ENCODE peak calls at places on chromosomes 1 and 21, in nine cellular contexts. H is fibroblast of lung, S is left ventricle myocardium inferior, A is AG04450, Y is pancreas, N is HCT116, I is colonic mucosa, T is heart left ventricle, P is ascending aorta. J is an unnamed sample.

GRCh38 chr1:205528446-205528886 is 24.0 kb downstream of the CDK18 start:
- DNase-seq in A (no peak), P (no peak), S (no peak), N (no peak), Y (no peak), T (no peak), I (no peak), H (no peak), J (no peak)

GRCh38 chr1:152566681-152567080 is at the start of gene LCE3E:
- DNase-seq in Y (no peak), S (no peak), T (no peak), N (no peak), P (no peak), A (no peak), H (no peak), I (no peak), J (no peak)

GRCh38 chr1:212119397-212119837 is 83.9 kb downstream of the DTL start:
- DNase-seq in T (peak; percentile 83), S (peak; percentile 62), H (no peak), A (no peak), N (no peak), I (no peak), Y (no peak), P (no peak), J (no peak)

GRCh38 chr1:14625587-14626447 is 27.3 kb downstream of the KAZN start:
- DNase-seq in Y (no peak), S (no peak), T (no peak), P (no peak), N (no peak), H (no peak), I (no peak), A (no peak), J (no peak)

GRCh38 chr1:114720492-114720891 is 3.9 kb upstream of the NRAS start:
- DNase-seq in P (no peak), N (no peak), T (no peak), H (no peak), S (no peak), I (no peak), A (no peak), Y (no peak), J (no peak)

GRCh38 chr1:93255222-93256079 is 74.9 kb downstream of the CCDC18 start:
- DNase-seq in H (peak; percentile 86), Y (no peak), A (peak; percentile 59), S (no peak), T (no peak), P (no peak), I (no peak), N (no peak), J (no peak)

GRCh38 chr1:30414086-30414850 is 309.1 kb downstream of the MATN1 start:
- DNase-seq in A (no peak), S (no peak), Y (no peak), I (no peak), H (no peak), N (no peak), P (peak; percentile 31), T (no peak), J (no peak)

GRCh38 chr21:34595457-34595856 is 19.5 kb downstream of the RCAN1 start:
- DNase-seq in Y (peak; percentile 66), I (no peak), S (no peak), P (no peak), T (no peak), H (peak; percentile 12), N (no peak), A (no peak), J (no peak)

GRCh38 chr1:14955402-14955801 is 198.1 kb upstream of the TMEM51 start:
- DNase-seq in P (no peak), H (no peak), S (no peak), N (no peak), Y (peak; percentile 89), I (no peak), T (no peak), A (no peak), J (no peak)

GRCh38 chr1:198447468-198447867 is 93.0 kb downstream of the ATP6V1G3 start:
- DNase-seq in A (no peak), I (no peak), T (no peak), Y (no peak), N (no peak), S (no peak), P (no peak), H (no peak), J (no peak)

GRCh38 chr1:198449281-198449680 is 91.2 kb downstream of the ATP6V1G3 start:
- DNase-seq in Y (no peak), S (no peak), N (no peak), A (no peak), T (no peak), H (peak; percentile 33), P (no peak), I (no peak), J (no peak)

GRCh38 chr1:198444792-198445191 is 95.7 kb downstream of the ATP6V1G3 start:
- DNase-seq in N (no peak), T (no peak), Y (no peak), S (no peak), A (peak; percentile 63), P (no peak), I (no peak), H (peak; percentile 92), J (no peak)

GRCh38 chr1:198443374-198444233 is 96.9 kb downstream of the ATP6V1G3 start:
- DNase-seq in I (no peak), Y (no peak), T (no peak), P (no peak), S (no peak), N (peak; percentile 98), A (peak; percentile 83), H (peak; percentile 99), J (no peak)
- H3K4me3 ChIP-seq in I (no peak overlapping the region), Y (no peak overlapping the region), T (no peak overlapping the region), P (no peak overlapping the region), S (no peak overlapping the region), N (peak overlapping the region; percentile 38), A (no peak overlapping the region), H (no peak overlapping the region), J (no peak overlapping the region)

GRCh38 chr1:4483031-4483625 is 171.3 kb upstream of the AJAP1 start:
- DNase-seq in Y (no peak), S (no peak), A (no peak), N (no peak), I (no peak), T (no peak), H (no peak), P (no peak), J (no peak)

GRCh38 chr1:4488018-4488417 is 166.4 kb upstream of the AJAP1 start:
- DNase-seq in S (no peak), A (no peak), I (no peak), Y (no peak), P (no peak), N (no peak), T (no peak), H (no peak), J (no peak)

GRCh38 chr1:4485878-4486277 is 168.5 kb upstream of the AJAP1 start:
- DNase-seq in P (no peak), H (no peak), Y (no peak), N (no peak), S (no peak), I (no peak), T (no peak), A (no peak), J (no peak)

GRCh38 chr1:4486408-4487120 is 167.8 kb upstream of the AJAP1 start:
- DNase-seq in P (no peak), I (no peak), T (no peak), S (no peak), Y (no peak), N (no peak), H (no peak), A (no peak), J (no peak)

GRCh38 chr1:4485398-4485797 is 169.0 kb upstream of the AJAP1 start:
- DNase-seq in I (no peak), Y (no peak), S (no peak), N (no peak), H (no peak), T (no peak), P (no peak), A (no peak), J (no peak)
- H3K9me3 ChIP-seq in I (no peaks in the 10 kb centered on the region), Y (no peaks in the 10 kb centered on the region), S (no peaks in the 10 kb centered on the region), N (no peaks in the 10 kb centered on the region), H (no peaks in the 10 kb centered on the region), T (no peaks in the 10 kb centered on the region), P (no peaks in the 10 kb centered on the region), A (peaks cover 79% of the 10 kb centered on the region), J (no peaks in the 10 kb centered on the region)

GRCh38 chr1:160807738-160808137 is 11.8 kb downstream of the LY9 start:
- DNase-seq in A (no peak), I (no peak), N (no peak), H (no peak), Y (no peak), S (no peak), T (no peak), P (no peak), J (no peak)
- TF ChIP-seq CTCF in A (no peak), I (no peak), N (no peak), H (no peak), Y (no peak), S (no peak), T (no peak), P (no peak), J (no peak)

GRCh38 chr1:55038974-55039341 is 390 bp upstream of the PCSK9 start:
- DNase-seq in I (no peak), T (no peak), N (no peak), Y (no peak), S (no peak), A (no peak), P (no peak), H (no peak), J (no peak)

GRCh38 chr1:55040083-55040952 is 970 bp downstream of the PCSK9 start:
- DNase-seq in Y (no peak), S (no peak), H (peak; percentile 9), T (no peak), P (no peak), A (no peak), N (no peak), I (peak; percentile 42), J (no peak)

GRCh38 chr1:55038552-55038838 is 853 bp upstream of the PCSK9 start:
- DNase-seq in N (no peak), P (no peak), S (no peak), H (no peak), A (no peak), T (no peak), I (no peak), Y (no peak), J (no peak)

GRCh38 chr1:55040953-55041494 is 1.7 kb downstream of the PCSK9 start:
- DNase-seq in Y (no peak), T (no peak), A (no peak), P (no peak), N (no peak), H (no peak), S (no peak), I (no peak), J (no peak)

DNA sequence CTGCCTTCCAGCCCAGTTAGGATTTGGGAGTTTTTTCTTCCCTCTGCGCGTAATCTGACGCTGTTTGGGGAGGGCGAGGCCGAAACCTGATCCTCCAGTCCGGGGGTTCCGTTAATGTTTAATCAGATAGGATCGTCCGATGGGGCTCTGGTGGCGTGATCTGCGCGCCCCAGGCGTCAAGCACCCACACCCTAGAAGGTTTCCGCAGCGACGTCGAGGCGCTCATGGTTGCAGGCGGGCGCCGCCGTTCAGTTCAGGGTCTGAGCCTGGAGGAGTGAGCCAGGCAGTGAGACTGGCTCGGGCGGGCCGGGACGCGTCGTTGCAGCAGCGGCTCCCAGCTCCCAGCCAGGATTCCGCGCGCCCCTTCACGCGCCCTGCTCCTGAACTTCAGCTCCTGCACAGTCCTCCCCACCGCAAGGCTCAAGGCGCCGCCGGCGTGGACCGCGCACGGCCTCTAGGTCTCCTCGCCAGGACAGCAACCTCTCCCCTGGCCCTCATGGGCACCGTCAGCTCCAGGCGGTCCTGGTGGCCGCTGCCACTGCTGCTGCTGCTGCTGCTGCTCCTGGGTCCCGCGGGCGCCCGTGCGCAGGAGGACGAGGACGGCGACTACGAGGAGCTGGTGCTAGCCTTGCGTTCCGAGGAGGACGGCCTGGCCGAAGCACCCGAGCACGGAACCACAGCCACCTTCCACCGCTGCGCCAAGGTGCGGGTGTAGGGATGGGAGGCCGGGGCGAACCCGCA is at the start of gene PCSK9:
- DNase-seq in T (no peak), H (peak; percentile 53), S (no peak), I (peak; percentile 86), P (no peak), Y (no peak), A (no peak), N (peak; percentile 60), J (no peak)
- H3K4me3 ChIP-seq in T (no peak within 1 kb of the TSS), H (peak within 1 kb of the TSS; percentile 51), S (peak within 1 kb of the TSS; percentile 50), I (peak within 1 kb of the TSS; percentile 57), P (peak within 1 kb of the TSS; percentile 9), Y (peak within 1 kb of the TSS; percentile 6), A (peak within 1 kb of the TSS; percentile 13), N (peak within 1 kb of the TSS; percentile 80), J (no peak within 1 kb of the TSS)

J was measured in BE2C.